ENCODE peak calls at places on chromosomes 6 and 20, in six cellular contexts. Q is CD4-positive, alpha-beta memory T cell; P is stimulated activated CD8-positive, alpha-beta memory T cell treated with anti-CD3 and anti-CD28 coated beads, Interleukin-7, amount 100 ng/mL, for 1 hour; S is kidney tubule cell; J is Peyer's patch; U is foreskin keratinocyte. M is an unnamed sample.

GRCh38 chr6:112189494-112189893 is 64.9 kb downstream of the LAMA4 start:
- DNase-seq in Q (no peak), P (no peak), S (peak), J (no peak), U (no peak), M (no peak)

GRCh38 chr20:5145365-5146301 is 18.8 kb downstream of the CDS2 start:
- DNase-seq in Q (no peak), P (no peak), S (no peak), J (no peak), U (no peak), M (no peak)

GRCh38 chr20:42083280-42083679 is 465.1 kb upstream of the CHD6 start:
- DNase-seq in Q (no peak), P (no peak), S (no peak), J (no peak), U (no peak), M (no peak)

GRCh38 chr6:156791261-156791850 is 14.2 kb downstream of the ARID1B start:
- DNase-seq in Q (peak), P (no peak), S (peak), J (no peak), U (peak), M (no peak)

GRCh38 chr20:709864-710761 is 34.5 kb upstream of the SCRT2 start:
- DNase-seq in Q (no peak), P (no peak), S (no peak), J (no peak), U (no peak), M (no peak)

GRCh38 chr6:151452750-151453427 is 963 bp upstream of the RMND1 start:
- DNase-seq in Q (no peak), P (no peak), S (no peak), J (no peak), U (peak), M (peak)

GRCh38 chr6:142518126-142518525 is 216.3 kb downstream of the ADGRG6 start:
- DNase-seq in Q (no peak), P (no peak), S (no peak), J (no peak), U (peak), M (no peak)

GRCh38 chr6:38271081-38271480 is 368.6 kb downstream of the BTBD9 start:
- DNase-seq in Q (no peak), P (no peak), S (no peak), J (no peak), U (no peak), M (no peak)

GRCh38 chr20:45282700-45283528 is 23.7 kb upstream of the RBPJL start:
- DNase-seq in Q (no peak), P (no peak), S (no peak), J (no peak), U (no peak), M (no peak)

M was measured in right cardiac atrium.